ENCODE peak calls at places on chromosomes 5 and 9, in five cellular contexts. E is hepatocyte, J is spleen, T is aorta, Y is tibial artery. K is an unnamed sample.
A peak's percentile ranks its signal among the peaks of the same experiment; 100 is the strongest.

GRCh38 chr5:73822989-73823339 is 197.0 kb downstream of the ARHGEF28 start:
- DNase-seq in J (no peak), Y (no peak), E (peak; percentile 34), T (no peak), K (no peak)

GRCh38 chr9:133563286-133564213 is 29.0 kb downstream of the ADAMTSL2 start:
- DNase-seq in Y (no peak), T (no peak), E (peak; percentile 75), J (no peak), K (no peak)

GRCh38 chr5:135128361-135128760 is 94.3 kb upstream of the PITX1 start:
- DNase-seq in T (no peak), E (no peak), Y (no peak), J (no peak), K (no peak)

GRCh38 chr5:76074487-76074886 is 8.7 kb upstream of the SV2C start:
- DNase-seq in Y (no peak), E (no peak), J (no peak), T (no peak), K (peak; percentile 12)

GRCh38 chr5:138725153-138725884 is 27.9 kb upstream of the CTNNA1 start:
- DNase-seq in E (peak; percentile 77), T (no peak), J (no peak), Y (no peak), K (no peak)

GRCh38 chr9:68702493-68702892 is 2.5 kb upstream of the PIP5K1B start:
- DNase-seq in E (peak; percentile 47), Y (no peak), T (no peak), J (no peak), K (no peak)

GRCh38 chr9:89418112-89418872 is 79.6 kb downstream of the SEMA4D start:
- DNase-seq in T (no peak), Y (no peak), E (no peak), J (peak; percentile 81), K (no peak)

GRCh38 chr9:73839471-73839870 is 657.7 kb upstream of the RORB start:
- DNase-seq in E (no peak), J (no peak), Y (no peak), T (no peak), K (no peak)

GRCh38 chr5:43416988-43417394 is 4.8 kb upstream of the CCL28 start:
- DNase-seq in Y (no peak), E (no peak), J (no peak), T (no peak), K (no peak)

GRCh38 chr5:146690880-146691355 is 174.9 kb upstream of the GPR151 start:
- DNase-seq in Y (no peak), E (no peak), T (no peak), J (no peak), K (no peak)

GRCh38 chr9:132602207-132602606 is 19.8 kb downstream of the BARHL1 start:
- DNase-seq in E (no peak), T (no peak), J (no peak), Y (no peak), K (no peak)

GRCh38 chr9:127155314-127155713 is 32.9 kb upstream of the ANGPTL2 start:
- DNase-seq in J (no peak), E (no peak), T (no peak), Y (no peak), K (no peak)

GRCh38 chr5:137309290-137309689 is 189.8 kb downstream of the SPOCK1 start:
- DNase-seq in T (no peak), Y (no peak), J (no peak), E (no peak), K (no peak)

GRCh38 chr5:112419596-112420110 is 576 bp upstream of the EPB41L4A start:
- DNase-seq in J (peak; percentile 86), Y (peak; percentile 72), T (peak; percentile 85), E (peak; percentile 76), K (no peak)

GRCh38 chr9:110744753-110745522 is 76.3 kb downstream of the MUSK start:
- DNase-seq in E (peak; percentile 63), T (no peak), J (no peak), Y (peak; percentile 80), K (no peak)

GRCh38 chr9:95272830-95273229 is 44.7 kb downstream of the FANCC start:
- DNase-seq in J (no peak), E (no peak), Y (no peak), T (no peak), K (no peak)

GRCh38 chr9:133127340-133127981 is 6.4 kb upstream of the RALGDS start:
- DNase-seq in Y (no peak), T (no peak), E (no peak), J (no peak), K (peak; percentile 37)

GRCh38 chr5:126808619-126809018 is 31.7 kb downstream of the LMNB1 start:
- DNase-seq in T (no peak), Y (no peak), E (peak; percentile 32), J (no peak), K (no peak)

GRCh38 chr9:132823370-132824144 is 54.5 kb downstream of the AK8 start:
- DNase-seq in T (peak; percentile 56), E (no peak), J (no peak), Y (peak; percentile 54), K (no peak)

GRCh38 chr5:110996742-110997141 is 74.8 kb upstream of the TSLP start:
- DNase-seq in T (no peak), Y (no peak), E (no peak), J (no peak), K (no peak)

GRCh38 chr5:42579320-42579719 is 156.1 kb downstream of the GHR start:
- DNase-seq in J (no peak), Y (no peak), E (no peak), T (no peak), K (no peak)

GRCh38 chr5:89342106-89342876 is 459.3 kb upstream of the MEF2C start:
- DNase-seq in T (no peak), E (no peak), Y (no peak), J (no peak), K (no peak)

GRCh38 chr9:85469041-85469440 is 272.7 kb downstream of the AGTPBP1 start:
- DNase-seq in J (no peak), E (no peak), Y (no peak), T (no peak), K (no peak)

GRCh38 chr9:98146101-98146991 is 27.3 kb upstream of the TRIM14 start:
- DNase-seq in E (peak; percentile 88), Y (peak; percentile 59), J (no peak), T (no peak), K (no peak)

GRCh38 chr9:13149454-13149853 is 130.0 kb downstream of the MPDZ start:
- DNase-seq in J (no peak), Y (no peak), E (no peak), T (no peak), K (no peak)

GRCh38 chr9:100700689-100701318 is 122.9 kb downstream of the CAVIN4 start:
- DNase-seq in T (no peak), Y (no peak), J (no peak), E (peak; percentile 54), K (no peak)

GRCh38 chr9:69157751-69158466 is 16.2 kb upstream of the TJP2 start:
- DNase-seq in E (no peak), J (no peak), Y (no peak), T (no peak), K (no peak)

GRCh38 chr9:93268551-93269314 is 84.8 kb downstream of the WNK2 start:
- DNase-seq in J (peak; percentile 88), E (peak; percentile 14), T (peak; percentile 38), Y (peak; percentile 41), K (no peak)

GRCh38 chr9:94586316-94586715 is 7.3 kb downstream of the FBP2 start:
- DNase-seq in Y (no peak), E (no peak), J (no peak), T (no peak), K (no peak)

GRCh38 chr9:78298046-78298511 is 1.2 kb downstream of the PSAT1 start:
- DNase-seq in J (no peak), E (no peak), T (no peak), Y (no peak), K (no peak)

GRCh38 chr5:148730955-148731898 is 76.9 kb upstream of the HTR4 start:
- DNase-seq in T (peak; percentile 76), Y (peak; percentile 76), E (peak; percentile 93), J (no peak), K (peak; percentile 85)
- H3K27ac ChIP-seq in T (no peak overlapping the region), Y (no peak overlapping the region), E (no peak overlapping the region), J (peak overlapping the region; percentile 56), K (no peak overlapping the region)

GRCh38 chr9:129583308-129584038 is 37.4 kb downstream of the C9orf50 start:
- DNase-seq in Y (no peak), J (no peak), E (no peak), T (no peak), K (no peak)
- H3K4me1 ChIP-seq in Y (no peaks in the 10 kb centered on the region), J (peaks cover 16% of the 10 kb centered on the region), E (peaks cover 10% of the 10 kb centered on the region), T (no peaks in the 10 kb centered on the region), K (peaks cover 37% of the 10 kb centered on the region)

GRCh38 chr5:12111263-12111662 is 207.0 kb upstream of the CTNND2 start:
- DNase-seq in E (no peak), T (no peak), J (no peak), Y (no peak), K (no peak)

GRCh38 chr5:12113062-12113461 is 208.8 kb upstream of the CTNND2 start:
- DNase-seq in Y (no peak), E (no peak), T (no peak), J (no peak), K (no peak)

GRCh38 chr5:12109075-12109688 is 204.9 kb upstream of the CTNND2 start:
- DNase-seq in J (no peak), T (no peak), Y (no peak), E (no peak), K (no peak)

GRCh38 chr5:12114075-12114474 is 209.8 kb upstream of the CTNND2 start:
- DNase-seq in T (no peak), E (no peak), Y (no peak), J (no peak), K (no peak)

DNA sequence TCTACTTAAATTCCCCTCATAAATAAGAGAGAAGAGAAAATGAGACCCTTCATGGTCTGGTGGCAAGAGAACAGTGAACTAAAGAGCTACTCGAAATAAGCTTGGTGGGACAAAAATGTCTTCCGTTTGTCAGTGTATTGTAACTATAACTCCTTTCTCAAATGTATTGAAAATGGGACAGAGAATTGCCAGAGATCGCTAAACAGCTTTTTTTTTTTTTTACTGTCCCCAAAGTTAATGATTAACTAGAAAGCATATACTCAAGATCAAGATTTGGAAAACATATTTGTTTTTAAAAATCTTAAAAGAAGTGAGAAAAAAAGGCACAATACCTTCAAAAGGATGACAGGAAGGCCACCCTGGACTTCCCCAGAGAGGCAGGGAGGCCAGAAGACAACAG is 206.4 kb upstream of the CTNND2 start:
- DNase-seq in E (no peak), Y (no peak), T (no peak), J (no peak), K (no peak)
- H3K9me3 ChIP-seq in E (no peaks in the 10 kb centered on the region), Y (no peaks in the 10 kb centered on the region), T (no peaks in the 10 kb centered on the region), J (no peaks in the 10 kb centered on the region), K (no peaks in the 10 kb centered on the region)

GRCh38 chr5:150993836-150994412 is 26.5 kb upstream of the GPX3 start:
- DNase-seq in T (no peak), J (no peak), Y (no peak), E (no peak), K (no peak)
- H3K27ac ChIP-seq in T (no peak overlapping the region), J (no peak overlapping the region), Y (no peak overlapping the region), E (no peak overlapping the region), K (no peak overlapping the region)

DNA sequence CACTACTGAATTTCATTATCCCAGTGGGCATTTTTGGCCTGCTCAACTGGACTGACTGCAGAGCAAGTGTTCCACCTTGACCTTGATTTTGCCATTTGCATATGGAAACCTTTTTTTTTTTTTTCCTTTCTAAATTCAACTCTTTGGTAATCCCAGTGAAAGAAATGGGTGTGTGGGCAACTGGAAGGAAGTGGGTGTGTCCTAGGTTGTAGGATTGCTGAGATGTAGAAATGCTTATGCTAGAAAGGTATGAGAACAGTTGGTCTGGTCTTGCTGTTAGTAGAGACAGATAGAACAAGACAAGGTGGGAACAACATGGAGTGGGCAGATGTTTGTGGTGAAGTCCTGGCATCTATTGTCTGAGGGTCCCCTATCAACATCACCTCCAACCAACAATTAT is 7.9 kb upstream of the IL12B start:
- DNase-seq in T (no peak), J (no peak), Y (no peak), E (no peak), K (peak; percentile 38)
- H3K4me1 ChIP-seq in T (no peaks in the 10 kb centered on the region), J (peaks cover 31% of the 10 kb centered on the region), Y (no peaks in the 10 kb centered on the region), E (peaks cover 7% of the 10 kb centered on the region), K (peaks cover 18% of the 10 kb centered on the region)

K was measured in CD4-positive, CD25-positive, alpha-beta regulatory T cell.